ENCODE peak calls at places on chromosome 2, in five cellular contexts. One of them, this sample, is unnamed.

GRCh38 chr2:20961858-20962257 is 82.0 kb downstream of the APOB start:
- DNase-seq in Caki2: no peak
- DNase-seq in pulmonary artery endothelial cell: no peak
- DNase-seq in Jurkat, Clone E6-1: no peak
- DNase-seq in activated T-helper 1 cell treated with anti-CD3 and anti-CD28 coated beads, Interleukin-12 subunit alpha, Interleukin-12 subunit beta, Interleukin-2, Interleukin-4 antibody, amounts not matched to agents 30 ng/mL and 10 ng/mL and 1 ng/mL, durations not matched to agents 14 hours and 24 hours and 36 hours: no peak
- DNase-seq in this sample: no peak

GRCh38 chr2:9002637-9003365 is 683 bp downstream of the MBOAT2 start:
- DNase-seq in Caki2: peak; percentile 27
- DNase-seq in pulmonary artery endothelial cell: no peak
- DNase-seq in Jurkat, Clone E6-1: no peak
- DNase-seq in activated T-helper 1 cell treated with anti-CD3 and anti-CD28 coated beads, Interleukin-12 subunit alpha, Interleukin-12 subunit beta, Interleukin-2, Interleukin-4 antibody, amounts not matched to agents 30 ng/mL and 10 ng/mL and 1 ng/mL, durations not matched to agents 14 hours and 24 hours and 36 hours: no peak
- DNase-seq in this sample: peak; percentile 8

GRCh38 chr2:99680946-99681345 is 191.1 kb upstream of the REV1 start:
- DNase-seq in Caki2: no peak
- DNase-seq in pulmonary artery endothelial cell: no peak
- DNase-seq in Jurkat, Clone E6-1: no peak
- DNase-seq in activated T-helper 1 cell treated with anti-CD3 and anti-CD28 coated beads, Interleukin-12 subunit alpha, Interleukin-12 subunit beta, Interleukin-2, Interleukin-4 antibody, amounts not matched to agents 30 ng/mL and 10 ng/mL and 1 ng/mL, durations not matched to agents 14 hours and 24 hours and 36 hours: no peak
- DNase-seq in this sample: no peak

GRCh38 chr2:199471443-199472057 is 13.8 kb upstream of the SATB2 start:
- DNase-seq in Caki2: peak; percentile 66
- DNase-seq in pulmonary artery endothelial cell: no peak
- DNase-seq in Jurkat, Clone E6-1: no peak
- DNase-seq in activated T-helper 1 cell treated with anti-CD3 and anti-CD28 coated beads, Interleukin-12 subunit alpha, Interleukin-12 subunit beta, Interleukin-2, Interleukin-4 antibody, amounts not matched to agents 30 ng/mL and 10 ng/mL and 1 ng/mL, durations not matched to agents 14 hours and 24 hours and 36 hours: no peak
- DNase-seq in this sample: peak; percentile 44

GRCh38 chr2:33426666-33427231 is 49.7 kb upstream of the RASGRP3 start:
- DNase-seq in Caki2: peak; percentile 40
- DNase-seq in pulmonary artery endothelial cell: no peak
- DNase-seq in Jurkat, Clone E6-1: no peak
- DNase-seq in activated T-helper 1 cell treated with anti-CD3 and anti-CD28 coated beads, Interleukin-12 subunit alpha, Interleukin-12 subunit beta, Interleukin-2, Interleukin-4 antibody, amounts not matched to agents 30 ng/mL and 10 ng/mL and 1 ng/mL, durations not matched to agents 14 hours and 24 hours and 36 hours: no peak
- DNase-seq in this sample: no peak

GRCh38 chr2:85162746-85163301 is 29.6 kb downstream of the TCF7L1 start:
- DNase-seq in Caki2: no peak
- DNase-seq in pulmonary artery endothelial cell: no peak
- DNase-seq in Jurkat, Clone E6-1: no peak
- DNase-seq in activated T-helper 1 cell treated with anti-CD3 and anti-CD28 coated beads, Interleukin-12 subunit alpha, Interleukin-12 subunit beta, Interleukin-2, Interleukin-4 antibody, amounts not matched to agents 30 ng/mL and 10 ng/mL and 1 ng/mL, durations not matched to agents 14 hours and 24 hours and 36 hours: no peak
- DNase-seq in this sample: no peak

GRCh38 chr2:32741575-32741974 is 113.7 kb downstream of the TTC27 start:
- DNase-seq in Caki2: no peak
- DNase-seq in pulmonary artery endothelial cell: no peak
- DNase-seq in Jurkat, Clone E6-1: no peak
- DNase-seq in activated T-helper 1 cell treated with anti-CD3 and anti-CD28 coated beads, Interleukin-12 subunit alpha, Interleukin-12 subunit beta, Interleukin-2, Interleukin-4 antibody, amounts not matched to agents 30 ng/mL and 10 ng/mL and 1 ng/mL, durations not matched to agents 14 hours and 24 hours and 36 hours: no peak
- DNase-seq in this sample: no peak

GRCh38 chr2:101040072-101040471 is 38.0 kb downstream of the RPL31 start:
- DNase-seq in Caki2: no peak
- DNase-seq in pulmonary artery endothelial cell: no peak
- DNase-seq in Jurkat, Clone E6-1: no peak
- DNase-seq in activated T-helper 1 cell treated with anti-CD3 and anti-CD28 coated beads, Interleukin-12 subunit alpha, Interleukin-12 subunit beta, Interleukin-2, Interleukin-4 antibody, amounts not matched to agents 30 ng/mL and 10 ng/mL and 1 ng/mL, durations not matched to agents 14 hours and 24 hours and 36 hours: no peak
- DNase-seq in this sample: no peak

GRCh38 chr2:189222440-189222839 is 42.9 kb upstream of the COL5A2 start:
- DNase-seq in Caki2: no peak
- DNase-seq in pulmonary artery endothelial cell: peak; percentile 75
- DNase-seq in Jurkat, Clone E6-1: no peak
- DNase-seq in activated T-helper 1 cell treated with anti-CD3 and anti-CD28 coated beads, Interleukin-12 subunit alpha, Interleukin-12 subunit beta, Interleukin-2, Interleukin-4 antibody, amounts not matched to agents 30 ng/mL and 10 ng/mL and 1 ng/mL, durations not matched to agents 14 hours and 24 hours and 36 hours: no peak
- DNase-seq in this sample: no peak

GRCh38 chr2:32553829-32554432 is 73.9 kb upstream of the TTC27 start:
- DNase-seq in Caki2: peak; percentile 14
- DNase-seq in pulmonary artery endothelial cell: peak; percentile 8
- DNase-seq in Jurkat, Clone E6-1: peak; percentile 32
- DNase-seq in activated T-helper 1 cell treated with anti-CD3 and anti-CD28 coated beads, Interleukin-12 subunit alpha, Interleukin-12 subunit beta, Interleukin-2, Interleukin-4 antibody, amounts not matched to agents 30 ng/mL and 10 ng/mL and 1 ng/mL, durations not matched to agents 14 hours and 24 hours and 36 hours: no peak
- DNase-seq in this sample: no peak

GRCh38 chr2:240916571-240917008 is 10.5 kb downstream of the CROCC2 start:
- DNase-seq in Caki2: no peak
- DNase-seq in pulmonary artery endothelial cell: no peak
- DNase-seq in Jurkat, Clone E6-1: no peak
- DNase-seq in activated T-helper 1 cell treated with anti-CD3 and anti-CD28 coated beads, Interleukin-12 subunit alpha, Interleukin-12 subunit beta, Interleukin-2, Interleukin-4 antibody, amounts not matched to agents 30 ng/mL and 10 ng/mL and 1 ng/mL, durations not matched to agents 14 hours and 24 hours and 36 hours: no peak
- DNase-seq in this sample: no peak

GRCh38 chr2:220779918-220780317 is 792.2 kb downstream of the EPHA4 start:
- DNase-seq in Caki2: peak; percentile 14
- DNase-seq in pulmonary artery endothelial cell: no peak
- DNase-seq in Jurkat, Clone E6-1: no peak
- DNase-seq in activated T-helper 1 cell treated with anti-CD3 and anti-CD28 coated beads, Interleukin-12 subunit alpha, Interleukin-12 subunit beta, Interleukin-2, Interleukin-4 antibody, amounts not matched to agents 30 ng/mL and 10 ng/mL and 1 ng/mL, durations not matched to agents 14 hours and 24 hours and 36 hours: no peak
- DNase-seq in this sample: no peak

GRCh38 chr2:200578778-200579177 is 7.0 kb upstream of the AOX1 start:
- DNase-seq in Caki2: peak; percentile 18
- DNase-seq in pulmonary artery endothelial cell: no peak
- DNase-seq in Jurkat, Clone E6-1: peak; percentile 31
- DNase-seq in activated T-helper 1 cell treated with anti-CD3 and anti-CD28 coated beads, Interleukin-12 subunit alpha, Interleukin-12 subunit beta, Interleukin-2, Interleukin-4 antibody, amounts not matched to agents 30 ng/mL and 10 ng/mL and 1 ng/mL, durations not matched to agents 14 hours and 24 hours and 36 hours: no peak
- DNase-seq in this sample: peak; percentile 18

GRCh38 chr2:200065477-200065876 is 110.1 kb downstream of the MAIP1 start:
- DNase-seq in Caki2: no peak
- DNase-seq in pulmonary artery endothelial cell: no peak
- DNase-seq in Jurkat, Clone E6-1: no peak
- DNase-seq in activated T-helper 1 cell treated with anti-CD3 and anti-CD28 coated beads, Interleukin-12 subunit alpha, Interleukin-12 subunit beta, Interleukin-2, Interleukin-4 antibody, amounts not matched to agents 30 ng/mL and 10 ng/mL and 1 ng/mL, durations not matched to agents 14 hours and 24 hours and 36 hours: no peak
- DNase-seq in this sample: no peak

GRCh38 chr2:102841107-102841840 is 79.4 kb downstream of the TMEM182 start:
- DNase-seq in Caki2: peak; percentile 38
- DNase-seq in pulmonary artery endothelial cell: no peak
- DNase-seq in Jurkat, Clone E6-1: peak; percentile 15
- DNase-seq in activated T-helper 1 cell treated with anti-CD3 and anti-CD28 coated beads, Interleukin-12 subunit alpha, Interleukin-12 subunit beta, Interleukin-2, Interleukin-4 antibody, amounts not matched to agents 30 ng/mL and 10 ng/mL and 1 ng/mL, durations not matched to agents 14 hours and 24 hours and 36 hours: peak; percentile 2
- DNase-seq in this sample: peak; percentile 54

GRCh38 chr2:95530734-95531133 is 46.2 kb upstream of the TRIM43B start:
- DNase-seq in Caki2: peak; percentile 17
- DNase-seq in pulmonary artery endothelial cell: no peak
- DNase-seq in Jurkat, Clone E6-1: no peak
- DNase-seq in activated T-helper 1 cell treated with anti-CD3 and anti-CD28 coated beads, Interleukin-12 subunit alpha, Interleukin-12 subunit beta, Interleukin-2, Interleukin-4 antibody, amounts not matched to agents 30 ng/mL and 10 ng/mL and 1 ng/mL, durations not matched to agents 14 hours and 24 hours and 36 hours: peak; percentile 14
- DNase-seq in this sample: peak; percentile 40

GRCh38 chr2:12769492-12770105 is 52.9 kb downstream of the TRIB2 start:
- DNase-seq in Caki2: no peak
- DNase-seq in pulmonary artery endothelial cell: no peak
- DNase-seq in Jurkat, Clone E6-1: no peak
- DNase-seq in activated T-helper 1 cell treated with anti-CD3 and anti-CD28 coated beads, Interleukin-12 subunit alpha, Interleukin-12 subunit beta, Interleukin-2, Interleukin-4 antibody, amounts not matched to agents 30 ng/mL and 10 ng/mL and 1 ng/mL, durations not matched to agents 14 hours and 24 hours and 36 hours: no peak
- DNase-seq in this sample: peak; percentile 5

GRCh38 chr2:240986787-240987411 is 11.5 kb upstream of the SNED1 start:
- DNase-seq in Caki2: no peak
- DNase-seq in pulmonary artery endothelial cell: no peak
- DNase-seq in Jurkat, Clone E6-1: no peak
- DNase-seq in activated T-helper 1 cell treated with anti-CD3 and anti-CD28 coated beads, Interleukin-12 subunit alpha, Interleukin-12 subunit beta, Interleukin-2, Interleukin-4 antibody, amounts not matched to agents 30 ng/mL and 10 ng/mL and 1 ng/mL, durations not matched to agents 14 hours and 24 hours and 36 hours: no peak
- DNase-seq in this sample: no peak

GRCh38 chr2:205372141-205372540 is 310.2 kb upstream of the NRP2 start:
- DNase-seq in Caki2: no peak
- DNase-seq in pulmonary artery endothelial cell: no peak
- DNase-seq in Jurkat, Clone E6-1: peak; percentile 35
- DNase-seq in activated T-helper 1 cell treated with anti-CD3 and anti-CD28 coated beads, Interleukin-12 subunit alpha, Interleukin-12 subunit beta, Interleukin-2, Interleukin-4 antibody, amounts not matched to agents 30 ng/mL and 10 ng/mL and 1 ng/mL, durations not matched to agents 14 hours and 24 hours and 36 hours: no peak
- DNase-seq in this sample: no peak

GRCh38 chr2:65392609-65393008 is 39.8 kb downstream of the SPRED2 start:
- DNase-seq in Caki2: no peak
- DNase-seq in pulmonary artery endothelial cell: no peak
- DNase-seq in Jurkat, Clone E6-1: no peak
- DNase-seq in activated T-helper 1 cell treated with anti-CD3 and anti-CD28 coated beads, Interleukin-12 subunit alpha, Interleukin-12 subunit beta, Interleukin-2, Interleukin-4 antibody, amounts not matched to agents 30 ng/mL and 10 ng/mL and 1 ng/mL, durations not matched to agents 14 hours and 24 hours and 36 hours: no peak
- DNase-seq in this sample: no peak

GRCh38 chr2:100632021-100632420 is 69.2 kb downstream of the PDCL3 start:
- DNase-seq in Caki2: no peak
- DNase-seq in pulmonary artery endothelial cell: no peak
- DNase-seq in Jurkat, Clone E6-1: no peak
- DNase-seq in activated T-helper 1 cell treated with anti-CD3 and anti-CD28 coated beads, Interleukin-12 subunit alpha, Interleukin-12 subunit beta, Interleukin-2, Interleukin-4 antibody, amounts not matched to agents 30 ng/mL and 10 ng/mL and 1 ng/mL, durations not matched to agents 14 hours and 24 hours and 36 hours: no peak
- DNase-seq in this sample: no peak

GRCh38 chr2:67694464-67694863 is 297.3 kb downstream of the ETAA1 start:
- DNase-seq in Caki2: no peak
- DNase-seq in pulmonary artery endothelial cell: no peak
- DNase-seq in Jurkat, Clone E6-1: peak; percentile 16
- DNase-seq in activated T-helper 1 cell treated with anti-CD3 and anti-CD28 coated beads, Interleukin-12 subunit alpha, Interleukin-12 subunit beta, Interleukin-2, Interleukin-4 antibody, amounts not matched to agents 30 ng/mL and 10 ng/mL and 1 ng/mL, durations not matched to agents 14 hours and 24 hours and 36 hours: no peak
- DNase-seq in this sample: peak; percentile 4

GRCh38 chr2:142989276-142990204 is 112.1 kb downstream of the KYNU start:
- DNase-seq in Caki2: peak; percentile 57
- DNase-seq in pulmonary artery endothelial cell: no peak
- DNase-seq in Jurkat, Clone E6-1: peak; percentile 26
- DNase-seq in activated T-helper 1 cell treated with anti-CD3 and anti-CD28 coated beads, Interleukin-12 subunit alpha, Interleukin-12 subunit beta, Interleukin-2, Interleukin-4 antibody, amounts not matched to agents 30 ng/mL and 10 ng/mL and 1 ng/mL, durations not matched to agents 14 hours and 24 hours and 36 hours: no peak
- DNase-seq in this sample: no peak

GRCh38 chr2:221571108-221571390 is 1.1 kb downstream of the EPHA4 start:
- DNase-seq in Caki2: no peak
- DNase-seq in pulmonary artery endothelial cell: no peak
- DNase-seq in Jurkat, Clone E6-1: no peak
- DNase-seq in activated T-helper 1 cell treated with anti-CD3 and anti-CD28 coated beads, Interleukin-12 subunit alpha, Interleukin-12 subunit beta, Interleukin-2, Interleukin-4 antibody, amounts not matched to agents 30 ng/mL and 10 ng/mL and 1 ng/mL, durations not matched to agents 14 hours and 24 hours and 36 hours: no peak
- DNase-seq in this sample: peak; percentile 26

GRCh38 chr2:109726666-109727270 is 67.3 kb upstream of the RGPD5 start:
- DNase-seq in Caki2: peak; percentile 93
- DNase-seq in pulmonary artery endothelial cell: no peak
- DNase-seq in Jurkat, Clone E6-1: no peak
- DNase-seq in activated T-helper 1 cell treated with anti-CD3 and anti-CD28 coated beads, Interleukin-12 subunit alpha, Interleukin-12 subunit beta, Interleukin-2, Interleukin-4 antibody, amounts not matched to agents 30 ng/mL and 10 ng/mL and 1 ng/mL, durations not matched to agents 14 hours and 24 hours and 36 hours: no peak
- DNase-seq in this sample: no peak

GRCh38 chr2:172234716-172235661 is 132.3 kb upstream of the DLX2 start:
- DNase-seq in Caki2: no peak
- DNase-seq in pulmonary artery endothelial cell: no peak
- DNase-seq in Jurkat, Clone E6-1: peak; percentile 78
- DNase-seq in activated T-helper 1 cell treated with anti-CD3 and anti-CD28 coated beads, Interleukin-12 subunit alpha, Interleukin-12 subunit beta, Interleukin-2, Interleukin-4 antibody, amounts not matched to agents 30 ng/mL and 10 ng/mL and 1 ng/mL, durations not matched to agents 14 hours and 24 hours and 36 hours: no peak
- DNase-seq in this sample: peak; percentile 47

GRCh38 chr2:12177052-12177994 is 430.9 kb downstream of the LPIN1 start:
- DNase-seq in Caki2: peak; percentile 23
- DNase-seq in pulmonary artery endothelial cell: no peak
- DNase-seq in Jurkat, Clone E6-1: no peak
- DNase-seq in activated T-helper 1 cell treated with anti-CD3 and anti-CD28 coated beads, Interleukin-12 subunit alpha, Interleukin-12 subunit beta, Interleukin-2, Interleukin-4 antibody, amounts not matched to agents 30 ng/mL and 10 ng/mL and 1 ng/mL, durations not matched to agents 14 hours and 24 hours and 36 hours: peak; percentile 11
- DNase-seq in this sample: peak; percentile 54

GRCh38 chr2:101893676-101894381 is 97.9 kb upstream of the IL1R2 start:
- DNase-seq in Caki2: no peak
- DNase-seq in pulmonary artery endothelial cell: no peak
- DNase-seq in Jurkat, Clone E6-1: no peak
- DNase-seq in activated T-helper 1 cell treated with anti-CD3 and anti-CD28 coated beads, Interleukin-12 subunit alpha, Interleukin-12 subunit beta, Interleukin-2, Interleukin-4 antibody, amounts not matched to agents 30 ng/mL and 10 ng/mL and 1 ng/mL, durations not matched to agents 14 hours and 24 hours and 36 hours: no peak
- DNase-seq in this sample: no peak